ENCODE peak calls at places on chromosomes 13 and 19, in four cellular contexts. S is GM20000, H is epithelial cell of esophagus, W is uterus. F is an unnamed sample.

GRCh38 chr13:51804295-51805172 is 571 bp upstream of the DHRS12 start:
- DNase-seq in S (no peak), W (peak), H (no peak), F (no peak)

GRCh38 chr19:28646629-28647028 is 566.3 kb downstream of the UQCRFS1 start:
- DNase-seq in S (no peak), H (no peak), W (no peak), F (no peak)

GRCh38 chr19:39444598-39445257 is 654 bp upstream of the SUPT5H start:
- DNase-seq in S (no peak), H (no peak), W (no peak), F (no peak)

GRCh38 chr13:75749407-75749806 is 113.3 kb downstream of the LMO7 start:
- DNase-seq in W (no peak), H (no peak), S (no peak), F (no peak)

GRCh38 chr13:49336655-49337054 is 88.9 kb downstream of the CDADC1 start:
- DNase-seq in S (no peak), W (no peak), H (no peak), F (no peak)

GRCh38 chr19:43784251-43784980 is 3.6 kb upstream of the KCNN4 start:
- DNase-seq in W (no peak), H (peak), S (peak), F (peak)

GRCh38 chr19:4557186-4557970 is 2.1 kb downstream of the SEMA6B start:
- DNase-seq in W (no peak), H (no peak), S (no peak), F (no peak)

GRCh38 chr13:40562975-40563349 is 103.5 kb downstream of the FOXO1 start:
- DNase-seq in W (no peak), S (no peak), H (no peak), F (no peak)

GRCh38 chr13:66430266-66430665 is 799.9 kb downstream of the PCDH9 start:
- DNase-seq in W (no peak), S (no peak), H (no peak), F (no peak)

GRCh38 chr19:28404462-28404861 is 808.5 kb downstream of the UQCRFS1 start:
- DNase-seq in S (no peak), H (no peak), W (no peak), F (no peak)

GRCh38 chr13:38872693-38873092 is 117.9 kb downstream of the STOML3 start:
- DNase-seq in W (peak), S (peak), H (peak), F (peak)

GRCh38 chr19:38683393-38684077 is 36.1 kb downstream of the ACTN4 start:
- DNase-seq in W (peak), S (no peak), H (peak), F (no peak)

GRCh38 chr19:19032420-19033175 is 719 bp downstream of the SUGP2 start:
- DNase-seq in W (peak), S (peak), H (peak), F (peak)

GRCh38 chr13:82947121-82948077 is 934.9 kb downstream of the SLITRK1 start:
- DNase-seq in S (no peak), W (no peak), H (peak), F (no peak)

GRCh38 chr19:46670874-46671273 is 9.9 kb upstream of the DACT3 start:
- DNase-seq in H (peak), S (no peak), W (no peak), F (no peak)

GRCh38 chr19:29873801-29874575 is 62.2 kb downstream of the CCNE1 start:
- DNase-seq in H (no peak), W (no peak), S (no peak), F (no peak)

GRCh38 chr19:38321646-38322323 is 2.1 kb downstream of the KCNK6 start:
- DNase-seq in W (peak), S (no peak), H (peak), F (no peak)

GRCh38 chr19:46975918-46976782 is 43.5 kb upstream of the NPAS1 start:
- DNase-seq in W (peak), S (no peak), H (peak), F (no peak)

GRCh38 chr13:101959016-101959415 is 442.8 kb downstream of the FGF14 start:
- DNase-seq in H (no peak), S (no peak), W (no peak), F (no peak)

DNA sequence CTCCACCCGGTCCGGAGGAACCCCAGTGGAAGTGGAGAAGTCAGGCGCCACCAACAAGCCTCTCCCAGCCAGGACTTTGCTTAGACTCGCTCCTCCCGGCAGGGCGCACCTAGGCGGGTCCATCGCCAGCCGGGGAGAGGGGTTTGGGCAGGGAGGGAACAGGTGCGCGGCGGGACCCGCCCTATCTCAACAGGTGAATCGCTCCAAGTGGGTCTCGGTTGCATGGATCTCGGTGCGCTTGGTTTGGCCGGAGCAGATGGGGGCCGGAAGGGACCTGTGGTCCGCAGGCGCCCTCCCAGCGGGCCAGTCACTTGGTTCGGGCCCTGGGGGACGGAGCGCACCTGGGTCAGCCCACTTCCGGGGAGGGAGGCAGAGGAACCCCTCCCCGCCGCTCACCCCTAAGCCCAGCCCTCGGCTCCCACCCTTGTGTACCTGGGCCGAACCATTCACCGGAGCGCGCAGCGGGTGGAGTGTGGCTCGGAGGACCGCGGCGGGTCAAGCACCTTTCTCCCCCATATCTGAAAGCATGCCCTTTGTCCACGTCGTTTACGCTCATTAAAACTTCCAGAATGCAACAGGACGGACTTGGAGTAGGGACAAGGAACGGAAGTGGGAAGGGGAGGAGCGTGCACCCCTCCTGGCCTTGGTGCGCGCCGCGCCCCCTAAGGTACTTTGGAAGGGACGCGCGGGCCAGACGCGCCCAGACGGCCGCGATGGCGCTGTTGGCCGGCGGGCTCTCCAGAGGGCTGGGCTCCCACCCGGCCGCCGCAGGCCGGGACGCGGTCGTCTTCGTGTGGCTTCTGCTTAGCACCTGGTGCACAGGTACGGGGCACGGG is at the start of gene LSR:
- DNase-seq in S (peak), W (no peak), H (peak), F (peak)
- TF ChIP-seq CTCF in S (no peak), W (no peak), H (no peak), F (no peak)

DNA sequence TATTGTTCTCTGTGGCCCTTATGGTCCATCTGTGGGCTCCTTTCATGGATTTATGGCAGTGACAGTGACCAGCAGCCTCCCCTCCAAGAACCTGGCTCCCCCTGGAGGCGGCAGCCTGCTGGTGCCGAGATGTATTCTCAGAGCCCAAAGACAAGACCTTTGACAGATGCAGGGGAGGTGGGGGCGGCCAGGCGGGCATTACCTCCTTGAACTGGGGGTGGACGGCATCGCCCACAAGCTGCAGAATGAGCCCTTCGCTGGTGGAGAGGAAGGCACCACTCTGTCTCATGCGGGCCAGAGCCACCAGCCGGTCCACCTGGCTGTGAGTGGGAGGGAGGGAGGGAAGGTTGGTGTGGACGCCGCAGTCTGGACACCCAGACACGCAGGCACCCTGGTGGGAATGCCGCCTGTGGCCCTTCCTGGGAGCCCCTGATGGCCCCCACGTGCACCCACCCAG is 6.6 kb downstream of the ISOC2 start:
- DNase-seq in S (peak), H (peak), W (no peak), F (peak)
- TF ChIP-seq CTCF in S (peak), H (peak), W (peak), F (peak)

DNA sequence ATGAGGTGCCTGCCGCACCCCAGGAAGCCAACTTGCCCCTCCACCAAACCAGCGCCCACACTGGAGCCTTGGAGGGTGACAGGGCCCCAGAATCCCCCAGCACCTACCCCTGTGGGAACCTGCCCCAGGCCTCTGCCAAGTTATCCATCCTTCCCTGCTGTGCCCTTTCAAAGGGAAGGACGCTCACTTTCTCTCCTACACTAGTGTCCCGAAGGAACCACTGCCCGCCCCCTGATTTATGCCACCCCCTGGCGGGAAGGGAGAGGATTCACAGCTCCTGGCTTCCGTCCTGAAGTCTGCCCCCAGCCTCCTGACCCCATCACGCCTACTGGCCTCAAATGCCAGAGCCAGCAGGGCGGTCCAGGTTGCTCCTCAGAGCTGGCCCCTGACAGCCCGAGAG is 1.4 kb downstream of the EVI5L start:
- DNase-seq in W (no peak), S (peak), H (peak), F (no peak)
- TF ChIP-seq CTCF in W (no peak), S (peak), H (peak), F (no peak)

DNA sequence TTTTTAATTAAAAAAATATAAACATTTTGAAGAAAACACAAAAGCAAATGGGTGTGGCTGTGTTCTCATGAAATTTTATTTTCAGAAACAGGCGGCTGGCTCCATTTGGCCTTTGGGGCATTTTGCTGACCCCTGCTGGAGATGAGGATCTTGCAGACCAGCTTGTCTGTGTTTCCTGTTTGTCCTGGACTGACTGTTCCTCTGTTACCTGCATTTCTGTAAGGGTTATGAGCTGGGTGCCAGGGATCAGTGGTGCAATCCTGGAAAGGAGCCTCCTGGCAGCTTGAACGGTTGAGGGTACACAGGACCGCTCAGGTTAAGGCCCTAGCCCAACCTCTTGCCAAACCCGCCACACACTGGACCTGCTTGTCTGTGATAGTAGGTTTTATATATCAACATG is 49.9 kb downstream of the ZNF787 start:
- DNase-seq in W (no peak), H (no peak), S (no peak), F (no peak)
- TF ChIP-seq CTCF in W (no peak), H (no peak), S (no peak), F (no peak)

DNA sequence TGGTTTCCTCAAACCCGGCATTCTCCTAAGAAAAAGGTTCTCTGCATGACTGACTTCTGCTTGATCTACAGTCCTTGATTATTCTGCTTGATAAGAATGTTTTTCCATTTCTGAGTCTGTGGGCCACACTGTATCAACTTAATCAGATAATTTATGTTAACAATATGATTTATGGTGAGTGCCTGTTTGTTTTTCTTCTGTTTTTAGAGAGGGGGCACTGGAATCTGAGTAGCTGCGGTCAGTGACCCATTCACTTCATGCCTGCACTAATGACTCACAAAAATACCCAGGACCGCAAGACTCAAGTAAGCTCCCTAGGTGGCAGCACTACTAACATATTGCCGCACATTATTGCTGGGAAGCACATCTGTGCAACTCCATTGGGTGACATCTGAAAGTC is 542.3 kb upstream of the ATXN8OS start:
- DNase-seq in S (peak), W (no peak), H (peak), F (peak)
- TF ChIP-seq CTCF in S (peak), W (no peak), H (peak), F (peak)

GRCh38 chr19:51195616-51196015 is 29.3 kb upstream of the CD33 start:
- DNase-seq in H (no peak), S (no peak), W (no peak), F (no peak)

GRCh38 chr19:51196181-51196580 is 28.7 kb upstream of the CD33 start:
- DNase-seq in W (no peak), S (no peak), H (no peak), F (no peak)

GRCh38 chr19:51192689-51193088 is 32.2 kb upstream of the CD33 start:
- DNase-seq in W (no peak), H (no peak), S (no peak), F (no peak)

GRCh38 chr19:51195316-51195586 is 29.6 kb upstream of the CD33 start:
- DNase-seq in H (no peak), S (no peak), W (no peak), F (no peak)

GRCh38 chr19:51194527-51195315 is 30.2 kb upstream of the CD33 start:
- DNase-seq in H (no peak), W (no peak), S (no peak), F (no peak)
- TF ChIP-seq CTCF in H (no peak), W (no peak), S (no peak), F (no peak)

DNA sequence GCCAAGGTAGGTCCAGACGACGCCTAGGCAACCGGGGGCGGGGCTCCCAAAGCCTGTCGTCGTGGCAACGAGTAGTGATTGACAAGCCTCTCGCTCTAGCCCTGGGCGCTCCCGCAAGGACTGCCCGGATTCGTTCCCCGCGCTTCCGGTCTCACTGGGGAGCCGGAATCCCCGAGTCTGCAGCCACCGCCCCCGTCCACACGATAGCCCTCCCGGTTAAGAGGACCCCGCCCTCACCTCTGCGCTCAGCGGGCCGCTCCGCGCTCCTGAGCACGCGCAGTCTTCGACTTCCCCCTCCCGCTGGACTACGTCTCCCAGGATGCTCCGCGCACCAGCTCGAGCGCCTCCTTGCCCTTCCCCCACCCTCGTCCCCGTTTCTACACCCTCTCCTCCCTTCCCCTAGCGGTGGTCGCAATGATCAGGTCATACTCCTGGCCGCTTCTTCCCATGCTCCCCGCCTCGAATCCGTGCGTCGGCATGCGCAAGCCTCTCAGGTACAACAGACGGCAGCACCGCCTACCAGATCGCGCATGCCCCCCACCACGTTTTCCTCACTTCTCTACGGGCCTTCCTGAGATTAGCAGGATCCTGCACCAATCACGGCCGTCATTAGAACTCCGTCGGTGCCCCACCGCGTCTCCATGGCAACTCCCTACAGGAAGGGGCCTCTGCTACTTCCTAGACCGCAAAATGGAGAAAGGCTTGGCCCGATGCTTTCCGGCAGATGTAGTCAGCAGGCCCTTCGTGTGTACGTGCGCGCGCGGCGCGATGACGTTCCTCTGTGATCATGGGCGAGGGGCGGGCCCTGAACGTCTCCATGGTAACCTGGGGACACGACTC is at the start of gene MZF1:
- DNase-seq in H (peak), S (peak), W (peak), F (peak)
- TF ChIP-seq CTCF in H (peak), S (no peak), W (peak), F (peak)

F was measured in GM13976.